ENCODE peak calls at places on chromosome 2, in ten cellular contexts. B is H1, Z is endothelial cell of umbilical vein, K is body of pancreas, T is transverse colon, V is right lobe of liver, R is ovary, C is prostate gland, H is breast epithelium, L is stomach. N is an unnamed sample. For H3K4me1, the result is how much of the 10 kb centered on the place peaks cover.

GRCh38 chr2:66024396-66024795 is 410.5 kb upstream of the MEIS1 start:
- DNase-seq in B (peak), Z (no peak), K (no peak), T (no peak), V (no peak), R (no peak), C (no peak), H (no peak), L (no peak), N (no peak)

GRCh38 chr2:63662028-63662804 is 73.5 kb downstream of the MDH1 start:
- DNase-seq in B (no peak), Z (no peak), K (no peak), T (no peak), V (no peak), R (no peak), C (no peak), H (no peak), L (no peak), N (no peak)

GRCh38 chr2:127591221-127591923 is 54.6 kb upstream of the GPR17 start:
- DNase-seq in B (peak), Z (peak), K (peak), T (peak), V (peak), R (no peak), C (peak), H (no peak), L (peak), N (peak)

GRCh38 chr2:203543898-203544328 is 8.8 kb upstream of the RAPH1 start:
- DNase-seq in B (no peak), Z (no peak), K (no peak), T (no peak), V (peak), R (no peak), C (no peak), H (no peak), L (no peak), N (no peak)

GRCh38 chr2:217185265-217185995 is 325.6 kb upstream of the TNP1 start:
- DNase-seq in B (no peak), Z (no peak), K (no peak), T (no peak), V (no peak), R (no peak), C (no peak), H (no peak), L (no peak), N (no peak)

GRCh38 chr2:190361572-190361971 is 18.2 kb downstream of the INPP1 start:
- DNase-seq in B (no peak), Z (no peak), K (no peak), T (no peak), V (no peak), R (no peak), C (no peak), H (no peak), L (no peak), N (no peak)

GRCh38 chr2:37376421-37377186 is 32.2 kb downstream of the QPCT start:
- DNase-seq in B (no peak), Z (no peak), K (no peak), T (peak), V (no peak), R (peak), C (peak), H (peak), L (no peak), N (peak)

GRCh38 chr2:119692954-119693353 is 14.0 kb downstream of the TMEM177 start:
- DNase-seq in B (no peak), Z (no peak), K (no peak), T (no peak), V (no peak), R (no peak), C (no peak), H (no peak), L (no peak), N (no peak)

GRCh38 chr2:123363826-123364225 is 661.3 kb upstream of the CNTNAP5 start:
- DNase-seq in B (no peak), Z (no peak), K (no peak), T (no peak), V (no peak), R (no peak), C (no peak), H (no peak), L (no peak), N (no peak)

GRCh38 chr2:74535440-74535965 is 5.8 kb downstream of the HTRA2 start:
- DNase-seq in B (no peak), Z (no peak), K (no peak), T (no peak), V (no peak), R (no peak), C (no peak), H (no peak), L (no peak), N (no peak)

GRCh38 chr2:61439241-61440002 is 31.5 kb downstream of the USP34 start:
- DNase-seq in B (no peak), Z (no peak), K (no peak), T (no peak), V (peak), R (no peak), C (no peak), H (no peak), L (peak), N (no peak)

GRCh38 chr2:19667085-19667484 is 234.7 kb downstream of the TTC32 start:
- DNase-seq in B (no peak), Z (no peak), K (no peak), T (no peak), V (no peak), R (no peak), C (no peak), H (no peak), L (no peak), N (no peak)

GRCh38 chr2:17539993-17540812 is at the start of gene VSNL1:
- DNase-seq in B (peak), Z (peak), K (peak), T (peak), V (peak), R (peak), C (peak), H (peak), L (peak), N (peak)

GRCh38 chr2:27251786-27252185 is 11.1 kb downstream of the SLC30A3 start:
- DNase-seq in B (no peak), Z (no peak), K (no peak), T (no peak), V (no peak), R (no peak), C (no peak), H (no peak), L (no peak), N (no peak)

GRCh38 chr2:68739261-68740183 is 4.9 kb downstream of the ARHGAP25 start:
- DNase-seq in B (no peak), Z (no peak), K (no peak), T (no peak), V (no peak), R (no peak), C (no peak), H (no peak), L (no peak), N (no peak)

GRCh38 chr2:1741851-1742250 is 2.5 kb downstream of the PXDN start:
- DNase-seq in B (no peak), Z (no peak), K (no peak), T (no peak), V (peak), R (peak), C (no peak), H (no peak), L (no peak), N (no peak)

GRCh38 chr2:230908094-230908594 is 16.9 kb downstream of the GPR55 start:
- DNase-seq in B (no peak), Z (no peak), K (no peak), T (no peak), V (peak), R (no peak), C (no peak), H (no peak), L (peak), N (no peak)

GRCh38 chr2:230821261-230821990 is 43.3 kb upstream of the ITM2C start:
- DNase-seq in B (no peak), Z (no peak), K (no peak), T (no peak), V (no peak), R (no peak), C (no peak), H (no peak), L (no peak), N (no peak)

GRCh38 chr2:33247325-33247724 is 229.1 kb upstream of the RASGRP3 start:
- DNase-seq in B (no peak), Z (no peak), K (no peak), T (no peak), V (no peak), R (no peak), C (no peak), H (no peak), L (no peak), N (no peak)

GRCh38 chr2:74548285-74548918 is 5.3 kb downstream of the LOXL3 start:
- DNase-seq in B (no peak), Z (no peak), K (no peak), T (no peak), V (no peak), R (no peak), C (no peak), H (no peak), L (no peak), N (no peak)

GRCh38 chr2:96241901-96242611 is 23.7 kb downstream of the TMEM127 start:
- DNase-seq in B (no peak), Z (peak), K (peak), T (peak), V (no peak), R (no peak), C (no peak), H (no peak), L (peak), N (peak)

GRCh38 chr2:135561925-135562324 is 30.6 kb downstream of the R3HDM1 start:
- DNase-seq in B (no peak), Z (no peak), K (no peak), T (no peak), V (no peak), R (no peak), C (no peak), H (no peak), L (no peak), N (no peak)

GRCh38 chr2:148982282-148982681 is 56.2 kb upstream of the LYPD6B start:
- DNase-seq in B (no peak), Z (no peak), K (no peak), T (no peak), V (no peak), R (no peak), C (no peak), H (no peak), L (no peak), N (no peak)

GRCh38 chr2:203796278-203796677 is 71.3 kb upstream of the CTLA4 start:
- DNase-seq in B (no peak), Z (no peak), K (no peak), T (no peak), V (no peak), R (no peak), C (no peak), H (no peak), L (no peak), N (no peak)

GRCh38 chr2:166384774-166385173 is 9.0 kb upstream of the SCN9A start:
- DNase-seq in B (no peak), Z (peak), K (peak), T (no peak), V (no peak), R (no peak), C (no peak), H (no peak), L (no peak), N (no peak)

GRCh38 chr2:105371810-105372209 is 27.0 kb downstream of the FHL2 start:
- DNase-seq in B (no peak), Z (peak), K (no peak), T (no peak), V (no peak), R (no peak), C (no peak), H (no peak), L (no peak), N (no peak)

GRCh38 chr2:33153008-33153407 is 206.3 kb downstream of the LTBP1 start:
- DNase-seq in B (no peak), Z (no peak), K (no peak), T (no peak), V (no peak), R (no peak), C (no peak), H (no peak), L (no peak), N (no peak)

GRCh38 chr2:46508312-46508711 is 28.9 kb downstream of the TMEM247 start:
- DNase-seq in B (no peak), Z (no peak), K (no peak), T (no peak), V (no peak), R (no peak), C (no peak), H (no peak), L (no peak), N (no peak)

GRCh38 chr2:186572705-186573104 is 17.2 kb upstream of the ITGAV start:
- DNase-seq in B (no peak), Z (no peak), K (no peak), T (no peak), V (no peak), R (no peak), C (no peak), H (no peak), L (peak), N (no peak)

GRCh38 chr2:102512161-102512560 is 39.1 kb downstream of the SLC9A4 start:
- DNase-seq in B (no peak), Z (no peak), K (no peak), T (no peak), V (no peak), R (no peak), C (no peak), H (no peak), L (no peak), N (no peak)

GRCh38 chr2:201938151-201938815 is 95.4 kb upstream of the FZD7 start:
- DNase-seq in B (peak), Z (no peak), K (no peak), T (no peak), V (no peak), R (no peak), C (no peak), H (no peak), L (no peak), N (no peak)

GRCh38 chr2:9423922-9424272 is 443 bp downstream of the CPSF3 start:
- DNase-seq in B (no peak), Z (peak), K (no peak), T (peak), V (no peak), R (no peak), C (no peak), H (no peak), L (no peak), N (no peak)

GRCh38 chr2:27497288-27497627 is 619 bp downstream of the GCKR start:
- DNase-seq in B (no peak), Z (no peak), K (no peak), T (no peak), V (no peak), R (no peak), C (no peak), H (no peak), L (no peak), N (no peak)

GRCh38 chr2:63101954-63102353 is 51.3 kb downstream of the OTX1 start:
- DNase-seq in B (no peak), Z (no peak), K (no peak), T (no peak), V (no peak), R (no peak), C (no peak), H (no peak), L (no peak), N (no peak)

GRCh38 chr2:121596221-121597080 is 52.8 kb downstream of the CLASP1 start:
- DNase-seq in B (no peak), Z (peak), K (peak), T (peak), V (no peak), R (peak), C (peak), H (no peak), L (no peak), N (peak)

GRCh38 chr2:183269956-183270355 is 145.7 kb downstream of the NUP35 start:
- DNase-seq in B (no peak), Z (peak), K (no peak), T (no peak), V (no peak), R (no peak), C (no peak), H (no peak), L (no peak), N (no peak)

GRCh38 chr2:233354500-233354924 is 218 bp downstream of the DGKD start:
- DNase-seq in B (no peak), Z (no peak), K (no peak), T (no peak), V (peak), R (no peak), C (no peak), H (no peak), L (no peak), N (no peak)
- TF ChIP-seq POLR2A in B (no peak), Z (peak), K (no peak), T (no peak), V (no peak), R (no peak), C (no peak), H (no peak), L (no peak), N (no peak)

GRCh38 chr2:70123051-70123828 is 36.0 kb downstream of the PCBP1 start:
- DNase-seq in B (peak), Z (no peak), K (peak), T (peak), V (no peak), R (peak), C (peak), H (no peak), L (peak), N (peak)
- H3K4me1 ChIP-seq in B (under half), Z (under half), K (under half), T (under half), V (under half), R (under half), C (under half), H (under half), L (under half), N (under half)

GRCh38 chr2:114598329-114598728 is 155.9 kb downstream of the DPP10 start:
- DNase-seq in B (no peak), Z (no peak), K (no peak), T (no peak), V (no peak), R (no peak), C (no peak), H (no peak), L (no peak), N (no peak)
- TF ChIP-seq CTCF in B (no peak), Z (no peak), K (no peak), T (no peak), V (no peak), R (no peak), C (no peak), H (no peak), L (no peak), N (no peak)

GRCh38 chr2:178112202-178113152 is at the start of gene RBM45:
- DNase-seq in B (peak), Z (peak), K (peak), T (peak), V (peak), R (peak), C (peak), H (peak), L (peak), N (peak)
- TF ChIP-seq POLR2A in B (no peak), Z (peak), K (peak), T (peak), V (peak), R (no peak), C (peak), H (no peak), L (no peak), N (peak)

GRCh38 chr2:13542061-13542460 is 825.3 kb downstream of the TRIB2 start:
- DNase-seq in B (no peak), Z (no peak), K (no peak), T (no peak), V (no peak), R (no peak), C (no peak), H (no peak), L (no peak), N (no peak)

GRCh38 chr2:13542642-13543041 is 825.9 kb downstream of the TRIB2 start:
- DNase-seq in B (no peak), Z (no peak), K (no peak), T (no peak), V (no peak), R (no peak), C (no peak), H (no peak), L (no peak), N (no peak)

GRCh38 chr2:13546131-13546530 is 829.4 kb downstream of the TRIB2 start:
- DNase-seq in B (no peak), Z (no peak), K (no peak), T (no peak), V (no peak), R (no peak), C (no peak), H (no peak), L (no peak), N (no peak)

GRCh38 chr2:13545320-13545719 is 828.6 kb downstream of the TRIB2 start:
- DNase-seq in B (no peak), Z (no peak), K (no peak), T (no peak), V (no peak), R (no peak), C (no peak), H (no peak), L (no peak), N (no peak)

DNA sequence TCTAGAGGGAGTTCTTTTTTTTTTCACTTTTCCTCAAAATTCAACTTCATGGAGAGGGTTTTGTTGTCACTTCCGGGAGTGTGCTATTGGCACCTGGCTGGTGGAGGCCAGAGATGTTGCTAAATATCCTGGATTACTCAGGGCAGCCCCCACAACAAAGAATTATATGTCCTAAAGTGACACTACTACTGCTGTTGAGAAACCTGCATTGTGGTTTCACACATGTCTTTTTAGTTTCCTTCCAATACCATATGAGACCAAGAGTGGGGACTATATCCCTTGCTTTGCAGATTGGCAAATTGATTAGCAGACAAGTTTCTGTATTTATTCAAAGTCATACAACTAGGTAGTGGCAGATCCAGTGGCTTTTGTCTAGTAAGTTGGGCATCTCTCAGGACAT is 826.8 kb downstream of the TRIB2 start:
- DNase-seq in B (no peak), Z (no peak), K (no peak), T (no peak), V (no peak), R (no peak), C (no peak), H (no peak), L (no peak), N (no peak)
- H3K4me1 ChIP-seq in B (under half), Z (under half), K (under half), T (under half), V (under half), R (under half), C (under half), H (under half), L (under half), N (under half)

GRCh38 chr2:174120346-174120745 is 128.0 kb downstream of the OLA1 start:
- DNase-seq in B (no peak), Z (peak), K (no peak), T (no peak), V (no peak), R (no peak), C (no peak), H (no peak), L (no peak), N (no peak)
- TF ChIP-seq CTCF in B (no peak), Z (no peak), K (no peak), T (no peak), V (no peak), R (no peak), C (no peak), H (no peak), L (no peak), N (no peak)

GRCh38 chr2:160269365-160269764 is 69.3 kb upstream of the ITGB6 start:
- DNase-seq in B (no peak), Z (no peak), K (no peak), T (no peak), V (no peak), R (peak), C (no peak), H (no peak), L (no peak), N (no peak)

GRCh38 chr2:160271166-160272086 is 71.4 kb upstream of the ITGB6 start:
- DNase-seq in B (no peak), Z (peak), K (peak), T (no peak), V (no peak), R (peak), C (no peak), H (no peak), L (no peak), N (no peak)

GRCh38 chr2:160268382-160268781 is 68.3 kb upstream of the ITGB6 start:
- DNase-seq in B (no peak), Z (no peak), K (no peak), T (no peak), V (no peak), R (no peak), C (no peak), H (no peak), L (no peak), N (no peak)

GRCh38 chr2:160270571-160271113 is 70.6 kb upstream of the ITGB6 start:
- DNase-seq in B (no peak), Z (peak), K (no peak), T (no peak), V (no peak), R (no peak), C (no peak), H (no peak), L (peak), N (no peak)

DNA sequence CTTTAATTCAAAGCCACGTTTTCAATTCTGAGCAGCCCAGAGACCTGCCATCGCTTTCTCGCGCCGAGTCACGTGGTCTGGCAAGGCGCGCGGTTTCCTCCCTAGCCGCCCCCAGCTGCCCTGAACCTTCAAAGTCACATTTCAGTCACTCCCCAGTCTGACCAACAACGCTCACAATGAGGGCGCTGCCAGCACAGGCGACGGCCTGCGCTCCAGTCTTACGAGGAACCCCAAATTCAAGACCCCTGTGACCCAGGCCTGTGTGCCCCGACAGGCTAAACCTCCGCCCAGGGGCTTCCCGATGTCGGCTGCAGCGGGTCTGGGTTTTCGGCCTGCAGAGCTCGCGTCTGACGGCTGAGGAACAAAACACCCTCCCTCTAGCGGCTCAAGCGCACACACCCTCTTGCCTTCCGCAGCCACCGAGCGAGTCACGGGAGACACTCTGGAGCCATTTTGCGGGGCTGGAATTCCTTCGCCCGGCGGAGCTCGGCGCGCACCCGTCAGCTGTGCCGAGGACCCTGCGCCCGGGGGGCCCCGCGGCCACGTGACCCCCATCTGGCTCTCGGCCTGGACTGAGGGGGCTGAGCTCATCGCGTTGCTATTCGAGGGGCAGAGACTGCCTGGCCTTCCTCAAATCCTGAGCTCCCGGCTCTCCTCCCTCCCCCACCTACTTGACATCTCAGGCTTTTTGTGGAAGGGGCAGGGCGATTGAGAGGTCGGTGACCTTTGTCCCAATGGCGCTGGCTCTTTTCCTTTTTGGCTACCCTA is 69.9 kb upstream of the ITGB6 start:
- DNase-seq in B (peak), Z (peak), K (peak), T (peak), V (peak), R (peak), C (peak), H (peak), L (peak), N (peak)
- TF ChIP-seq POLR2A in B (no peak), Z (peak), K (peak), T (peak), V (peak), R (peak), C (peak), H (no peak), L (no peak), N (peak)

N was measured in tibial nerve.